ENCODE peak calls at places on chromosomes 11 and 22, in eight cellular contexts. One of them, this sample, is unnamed.

GRCh38 chr22:20199413-20199842 is 48.6 kb upstream of the CCDC188 start:
- DNase-seq in NCI-H774: no peak
- DNase-seq in bronchial epithelial cell: no peak
- DNase-seq in COR-L47: no peak
- DNase-seq in GM23338: no peak
- DNase-seq in A549: no peak
- DNase-seq in occipital lobe: no peak
- DNase-seq in Calu3: no peak
- DNase-seq in this sample: no peak

GRCh38 chr11:117107701-117108590 is 9.7 kb upstream of the SIK3 start:
- DNase-seq in COR-L47: no peak
- DNase-seq in A549: no peak
- DNase-seq in occipital lobe: no peak
- DNase-seq in bronchial epithelial cell: no peak
- DNase-seq in Calu3: no peak
- DNase-seq in NCI-H774: no peak
- DNase-seq in GM23338: no peak
- DNase-seq in this sample: no peak

GRCh38 chr11:72553748-72554147 is 119.4 kb upstream of the CLPB start:
- DNase-seq in GM23338: peak
- DNase-seq in NCI-H774: no peak
- DNase-seq in bronchial epithelial cell: no peak
- DNase-seq in A549: peak
- DNase-seq in occipital lobe: no peak
- DNase-seq in Calu3: no peak
- DNase-seq in COR-L47: no peak
- DNase-seq in this sample: peak

GRCh38 chr22:46297151-46297819 is 615 bp downstream of the GTSE1 start:
- DNase-seq in Calu3: peak
- DNase-seq in GM23338: peak
- DNase-seq in occipital lobe: no peak
- DNase-seq in A549: no peak
- DNase-seq in bronchial epithelial cell: peak
- DNase-seq in NCI-H774: no peak
- DNase-seq in COR-L47: peak
- DNase-seq in this sample: peak

GRCh38 chr11:134587345-134587744 is 175.3 kb upstream of the B3GAT1 start:
- DNase-seq in COR-L47: no peak
- DNase-seq in Calu3: no peak
- DNase-seq in GM23338: no peak
- DNase-seq in bronchial epithelial cell: no peak
- DNase-seq in NCI-H774: no peak
- DNase-seq in occipital lobe: no peak
- DNase-seq in A549: no peak
- DNase-seq in this sample: no peak

GRCh38 chr11:64533501-64533900 is 57.5 kb upstream of the SLC22A12 start:
- DNase-seq in COR-L47: no peak
- DNase-seq in bronchial epithelial cell: no peak
- DNase-seq in Calu3: no peak
- DNase-seq in GM23338: no peak
- DNase-seq in occipital lobe: no peak
- DNase-seq in NCI-H774: no peak
- DNase-seq in A549: no peak
- DNase-seq in this sample: no peak

GRCh38 chr11:5837695-5838094 is 4.0 kb downstream of the OR52E6 start:
- DNase-seq in occipital lobe: no peak
- DNase-seq in NCI-H774: no peak
- DNase-seq in COR-L47: no peak
- DNase-seq in A549: no peak
- DNase-seq in GM23338: no peak
- DNase-seq in bronchial epithelial cell: no peak
- DNase-seq in Calu3: no peak
- DNase-seq in this sample: no peak

GRCh38 chr11:72239296-72239848 is 4.6 kb downstream of the PHOX2A start:
- DNase-seq in Calu3: no peak
- DNase-seq in GM23338: peak
- DNase-seq in occipital lobe: no peak
- DNase-seq in COR-L47: no peak
- DNase-seq in NCI-H774: peak
- DNase-seq in bronchial epithelial cell: no peak
- DNase-seq in A549: no peak
- DNase-seq in this sample: peak

GRCh38 chr22:37053310-37054077 is 2.0 kb downstream of the KCTD17 start:
- DNase-seq in GM23338: no peak
- DNase-seq in bronchial epithelial cell: no peak
- DNase-seq in NCI-H774: no peak
- DNase-seq in A549: no peak
- DNase-seq in Calu3: no peak
- DNase-seq in COR-L47: no peak
- DNase-seq in occipital lobe: peak
- DNase-seq in this sample: no peak

GRCh38 chr11:133198326-133198725 is 334.0 kb downstream of the OPCML start:
- DNase-seq in GM23338: no peak
- DNase-seq in A549: no peak
- DNase-seq in occipital lobe: no peak
- DNase-seq in COR-L47: no peak
- DNase-seq in bronchial epithelial cell: no peak
- DNase-seq in Calu3: no peak
- DNase-seq in NCI-H774: no peak
- DNase-seq in this sample: no peak

GRCh38 chr11:38323961-38324761 is 1726.1 kb upstream of the RAG2 start:
- DNase-seq in GM23338: no peak
- DNase-seq in bronchial epithelial cell: peak
- DNase-seq in COR-L47: no peak
- DNase-seq in occipital lobe: no peak
- DNase-seq in NCI-H774: no peak
- DNase-seq in A549: no peak
- DNase-seq in Calu3: no peak
- DNase-seq in this sample: no peak

GRCh38 chr22:23365961-23366360 is 185.7 kb downstream of the BCR start:
- DNase-seq in A549: no peak
- DNase-seq in bronchial epithelial cell: no peak
- DNase-seq in COR-L47: no peak
- DNase-seq in NCI-H774: no peak
- DNase-seq in occipital lobe: no peak
- DNase-seq in GM23338: no peak
- DNase-seq in Calu3: no peak
- DNase-seq in this sample: no peak

GRCh38 chr11:61918251-61919112 is 1.1 kb upstream of the RAB3IL1 start:
- DNase-seq in bronchial epithelial cell: no peak
- DNase-seq in A549: no peak
- DNase-seq in occipital lobe: no peak
- DNase-seq in NCI-H774: no peak
- DNase-seq in GM23338: no peak
- DNase-seq in Calu3: no peak
- DNase-seq in COR-L47: no peak
- DNase-seq in this sample: no peak

GRCh38 chr11:63906585-63906984 is 10.4 kb downstream of the RCOR2 start:
- DNase-seq in Calu3: peak
- DNase-seq in COR-L47: no peak
- DNase-seq in bronchial epithelial cell: no peak
- DNase-seq in GM23338: peak
- DNase-seq in NCI-H774: no peak
- DNase-seq in occipital lobe: no peak
- DNase-seq in A549: no peak
- DNase-seq in this sample: peak

GRCh38 chr11:77102246-77103210 is at the start of gene OMP:
- DNase-seq in GM23338: no peak
- DNase-seq in bronchial epithelial cell: no peak
- DNase-seq in NCI-H774: no peak
- DNase-seq in Calu3: no peak
- DNase-seq in occipital lobe: no peak
- DNase-seq in COR-L47: no peak
- DNase-seq in A549: no peak
- DNase-seq in this sample: no peak

GRCh38 chr11:130022799-130023198 is 20.2 kb upstream of the PRDM10 start:
- DNase-seq in NCI-H774: no peak
- DNase-seq in COR-L47: no peak
- DNase-seq in A549: no peak
- DNase-seq in Calu3: no peak
- DNase-seq in occipital lobe: no peak
- DNase-seq in bronchial epithelial cell: no peak
- DNase-seq in GM23338: no peak
- DNase-seq in this sample: no peak

GRCh38 chr11:130006929-130007328 is 4.3 kb upstream of the PRDM10 start:
- DNase-seq in NCI-H774: no peak
- DNase-seq in occipital lobe: no peak
- DNase-seq in Calu3: no peak
- DNase-seq in COR-L47: no peak
- DNase-seq in A549: no peak
- DNase-seq in bronchial epithelial cell: no peak
- DNase-seq in GM23338: no peak
- DNase-seq in this sample: no peak

GRCh38 chr11:65640483-65641207 is 2.7 kb downstream of the SIPA1 start:
- DNase-seq in COR-L47: no peak
- DNase-seq in Calu3: no peak
- DNase-seq in NCI-H774: no peak
- DNase-seq in bronchial epithelial cell: no peak
- DNase-seq in GM23338: no peak
- DNase-seq in A549: no peak
- DNase-seq in occipital lobe: peak
- DNase-seq in this sample: no peak